ENCODE peak calls at places on chromosome 22, in five cellular contexts. T is left ventricle myocardium inferior; W is kidney tubule cell; S is naive thymus-derived CD8-positive, alpha-beta T cell; G is HTR-8/SVneo. N is an unnamed sample.

GRCh38 chr22:37184816-37185541 is 3.1 kb downstream of the C1QTNF6 start:
- DNase-seq in T (peak), W (no peak), S (no peak), G (no peak), N (no peak)

GRCh38 chr22:17559188-17559587 is 4.1 kb upstream of the SLC25A18 start:
- DNase-seq in T (no peak), W (no peak), S (no peak), G (no peak), N (no peak)

GRCh38 chr22:50105529-50106100 is 15.8 kb downstream of the MOV10L1 start:
- DNase-seq in T (no peak), W (no peak), S (peak), G (no peak), N (no peak)

GRCh38 chr22:18133452-18133851 is 16.5 kb upstream of the USP18 start:
- DNase-seq in T (no peak), W (no peak), S (no peak), G (no peak), N (no peak)

GRCh38 chr22:22942511-22943329 is 55.1 kb downstream of the IGLL5 start:
- DNase-seq in T (peak), W (peak), S (peak), G (peak), N (peak)

GRCh38 chr22:46362934-46363515 is 27.5 kb downstream of the TRMU start:
- DNase-seq in T (no peak), W (no peak), S (no peak), G (no peak), N (no peak)

GRCh38 chr22:25930083-25930482 is 188.1 kb downstream of the MYO18B start:
- DNase-seq in T (no peak), W (no peak), S (no peak), G (no peak), N (no peak)

GRCh38 chr22:42396621-42397331 is 35.4 kb downstream of the NFAM1 start:
- DNase-seq in T (no peak), W (peak), S (no peak), G (no peak), N (no peak)

GRCh38 chr22:46593211-46593676 is 26.9 kb upstream of the GRAMD4 start:
- DNase-seq in T (no peak), W (no peak), S (peak), G (no peak), N (no peak)

GRCh38 chr22:46370584-46371373 is 35.3 kb downstream of the TRMU start:
- DNase-seq in T (no peak), W (peak), S (peak), G (no peak), N (no peak)

GRCh38 chr22:49420651-49421050 is 407.0 kb downstream of the BRD1 start:
- DNase-seq in T (no peak), W (no peak), S (no peak), G (no peak), N (no peak)

GRCh38 chr22:22168190-22168940 is 76.2 kb upstream of the VPREB1 start:
- DNase-seq in T (no peak), W (peak), S (no peak), G (peak), N (no peak)

GRCh38 chr22:44338183-44338812 is 25.5 kb upstream of the SHISAL1 start:
- DNase-seq in T (peak), W (no peak), S (no peak), G (no peak), N (no peak)

GRCh38 chr22:28911777-28912669 is 28.7 kb downstream of the ZNRF3 start:
- DNase-seq in T (no peak), W (no peak), S (no peak), G (no peak), N (no peak)

GRCh38 chr22:42637555-42637954 is 2.8 kb downstream of the ATP5MGL start:
- DNase-seq in T (no peak), W (peak), S (no peak), G (no peak), N (no peak)

GRCh38 chr22:26586556-26587325 is 3.2 kb downstream of the TPST2 start:
- DNase-seq in T (peak), W (no peak), S (peak), G (no peak), N (no peak)

GRCh38 chr22:35631597-35631996 is 14.5 kb upstream of the MB start:
- DNase-seq in T (no peak), W (peak), S (no peak), G (no peak), N (peak)

GRCh38 chr22:46965552-46966494 is 203.4 kb downstream of the TBC1D22A start:
- DNase-seq in T (no peak), W (no peak), S (no peak), G (no peak), N (no peak)

GRCh38 chr22:49951001-49951677 is 9.4 kb upstream of the PIM3 start:
- DNase-seq in T (no peak), W (peak), S (no peak), G (no peak), N (no peak)

GRCh38 chr22:37195921-37196320 is 7.9 kb upstream of the C1QTNF6 start:
- DNase-seq in T (no peak), W (peak), S (no peak), G (no peak), N (no peak)

GRCh38 chr22:31081963-31082605 is 966 bp downstream of the SMTN start:
- DNase-seq in T (no peak), W (peak), S (no peak), G (no peak), N (peak)

GRCh38 chr22:42770448-42770726 is 49.7 kb upstream of the A4GALT start:
- DNase-seq in T (no peak), W (no peak), S (no peak), G (no peak), N (no peak)

GRCh38 chr22:37568448-37569008 is 8.2 kb downstream of the CDC42EP1 start:
- DNase-seq in T (no peak), W (no peak), S (no peak), G (no peak), N (no peak)

GRCh38 chr22:44995282-44995597 is 14.6 kb downstream of the PHF21B start:
- DNase-seq in T (no peak), W (no peak), S (no peak), G (no peak), N (no peak)

GRCh38 chr22:30425616-30426394 is at the start of gene MTFP1:
- DNase-seq in T (peak), W (peak), S (peak), G (peak), N (peak)

GRCh38 chr22:31829505-31829904 is 75.7 kb downstream of the DEPDC5 start:
- DNase-seq in T (no peak), W (peak), S (no peak), G (peak), N (peak)

GRCh38 chr22:30392661-30393321 is 4.0 kb upstream of the SEC14L2 start:
- DNase-seq in T (no peak), W (peak), S (peak), G (no peak), N (no peak)

GRCh38 chr22:48135641-48136040 is 1373.2 kb downstream of the TBC1D22A start:
- DNase-seq in T (no peak), W (no peak), S (no peak), G (no peak), N (no peak)

GRCh38 chr22:50403701-50404101 is 60.6 kb downstream of the PPP6R2 start:
- DNase-seq in T (peak), W (no peak), S (no peak), G (no peak), N (no peak)

GRCh38 chr22:24067587-24068376 is 56.7 kb downstream of the CABIN1 start:
- DNase-seq in T (no peak), W (peak), S (no peak), G (no peak), N (no peak)

GRCh38 chr22:23411739-23412138 is 168.4 kb downstream of the IGLL1 start:
- DNase-seq in T (no peak), W (no peak), S (no peak), G (no peak), N (no peak)

GRCh38 chr22:27913162-27913741 is 5.8 kb downstream of the PITPNB start:
- DNase-seq in T (no peak), W (no peak), S (no peak), G (no peak), N (no peak)

GRCh38 chr22:45502215-45503070 is at the start of gene FBLN1:
- DNase-seq in T (peak), W (no peak), S (no peak), G (peak), N (no peak)

N was measured in 8988T.